ENCODE peak calls at places on chromosomes 12 and 14, in seven cellular contexts. C, G, U, S, Q, K and O are unnamed samples.

GRCh38 chr12:51056242-51056641 is 8.1 kb downstream of the LETMD1 start:
- DNase-seq in U (no peak), Q (peak), G (no peak), C (no peak), K (peak), S (no peak), O (no peak)

GRCh38 chr12:4153343-4153892 is 120.1 kb upstream of the CCND2 start:
- DNase-seq in C (no peak), G (peak), U (no peak), S (no peak), Q (no peak), K (peak), O (no peak)

GRCh38 chr14:74695406-74695805 is 17.5 kb downstream of the AREL1 start:
- DNase-seq in K (no peak), C (no peak), S (no peak), G (no peak), U (no peak), Q (no peak), O (no peak)

GRCh38 chr12:93908846-93909592 is 231.8 kb downstream of the CRADD start:
- DNase-seq in Q (no peak), C (no peak), U (no peak), K (peak), G (no peak), S (no peak), O (no peak)

GRCh38 chr14:29454026-29454693 is 473.5 kb downstream of the PRKD1 start:
- DNase-seq in C (no peak), U (no peak), K (no peak), S (peak), Q (peak), G (no peak), O (no peak)

GRCh38 chr12:103745962-103746361 is 95.1 kb downstream of the NT5DC3 start:
- DNase-seq in Q (no peak), G (peak), C (no peak), U (no peak), K (no peak), S (no peak), O (peak)

GRCh38 chr12:100404769-100405407 is 48.0 kb downstream of the SLC17A8 start:
- DNase-seq in C (peak), S (peak), G (peak), Q (peak), K (peak), U (peak), O (peak)

GRCh38 chr12:65313704-65314317 is 35.3 kb downstream of the MSRB3 start:
- DNase-seq in Q (peak), U (no peak), G (peak), S (no peak), C (peak), K (no peak), O (no peak)

GRCh38 chr12:56836800-56837663 is 73.9 kb downstream of the HSD17B6 start:
- DNase-seq in U (no peak), C (peak), G (no peak), K (peak), Q (peak), S (no peak), O (no peak)

GRCh38 chr12:40192704-40193255 is 32.0 kb upstream of the LRRK2 start:
- DNase-seq in U (no peak), S (no peak), K (no peak), G (no peak), C (no peak), Q (no peak), O (no peak)

GRCh38 chr14:28765169-28765906 is 1.2 kb upstream of the FOXG1 start:
- DNase-seq in S (no peak), U (no peak), Q (no peak), C (no peak), G (peak), K (no peak), O (no peak)

GRCh38 chr14:72616294-72616693 is 277.6 kb downstream of the DPF3 start:
- DNase-seq in Q (peak), S (no peak), G (no peak), C (peak), U (no peak), K (no peak), O (no peak)

GRCh38 chr12:119068129-119068856 is 87.0 kb downstream of the SRRM4 start:
- DNase-seq in S (no peak), G (no peak), Q (no peak), U (no peak), K (no peak), C (no peak), O (no peak)

GRCh38 chr12:55702861-55703260 is 4.8 kb downstream of the ITGA7 start:
- DNase-seq in S (no peak), C (no peak), G (no peak), U (no peak), K (no peak), Q (no peak), O (no peak)
- H3K4ac ChIP-seq in S (no peak), C (no peak), G (no peak), U (no peak), K (no peak), Q (no peak), O (no peak)

DNA sequence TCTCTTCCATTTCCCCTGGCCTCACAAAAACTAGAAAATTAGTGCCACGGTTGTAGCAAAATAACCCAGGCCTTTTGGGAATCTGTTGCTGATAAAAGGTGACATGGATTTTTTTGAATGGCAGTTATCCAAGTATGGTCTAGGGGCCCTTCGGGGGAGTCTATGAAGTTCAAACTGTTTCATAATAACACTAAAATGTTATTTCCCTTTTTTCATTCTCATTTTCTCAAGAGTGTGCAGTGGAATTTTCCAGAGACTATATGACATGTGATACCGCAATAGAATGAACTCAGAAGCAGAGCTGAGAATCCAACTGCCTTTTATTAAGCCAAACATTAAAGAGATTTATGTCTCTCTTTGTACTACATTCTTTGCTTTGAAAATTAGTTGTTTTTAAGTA is 26.9 kb downstream of the GSTZ1 start:
- DNase-seq in S (no peak), Q (no peak), K (no peak), C (no peak), U (no peak), G (no peak), O (no peak)
- H3K4ac ChIP-seq in S (no peak), Q (no peak), K (no peak), C (no peak), U (no peak), G (no peak), O (no peak)

GRCh38 chr12:9133243-9133938 is 17.7 kb upstream of the A2M start:
- DNase-seq in C (no peak), U (no peak), K (no peak), S (no peak), G (no peak), Q (no peak), O (no peak)

GRCh38 chr12:9135903-9136310 is 20.2 kb upstream of the A2M start:
- DNase-seq in C (no peak), K (no peak), Q (no peak), S (no peak), U (no peak), G (no peak), O (no peak)

GRCh38 chr12:9134981-9135628 is 19.4 kb upstream of the A2M start:
- DNase-seq in K (no peak), S (no peak), C (no peak), G (peak), Q (peak), U (no peak), O (no peak)

GRCh38 chr12:9130244-9130643 is 14.5 kb upstream of the A2M start:
- DNase-seq in Q (no peak), K (no peak), S (no peak), G (no peak), U (no peak), C (no peak), O (no peak)

GRCh38 chr12:9132008-9132535 is 16.4 kb upstream of the A2M start:
- DNase-seq in C (peak), S (no peak), K (peak), G (no peak), U (no peak), Q (no peak), O (no peak)
- H3K4ac ChIP-seq in C (no peak), S (no peak), K (no peak), G (no peak), U (no peak), Q (no peak), O (no peak)

DNA sequence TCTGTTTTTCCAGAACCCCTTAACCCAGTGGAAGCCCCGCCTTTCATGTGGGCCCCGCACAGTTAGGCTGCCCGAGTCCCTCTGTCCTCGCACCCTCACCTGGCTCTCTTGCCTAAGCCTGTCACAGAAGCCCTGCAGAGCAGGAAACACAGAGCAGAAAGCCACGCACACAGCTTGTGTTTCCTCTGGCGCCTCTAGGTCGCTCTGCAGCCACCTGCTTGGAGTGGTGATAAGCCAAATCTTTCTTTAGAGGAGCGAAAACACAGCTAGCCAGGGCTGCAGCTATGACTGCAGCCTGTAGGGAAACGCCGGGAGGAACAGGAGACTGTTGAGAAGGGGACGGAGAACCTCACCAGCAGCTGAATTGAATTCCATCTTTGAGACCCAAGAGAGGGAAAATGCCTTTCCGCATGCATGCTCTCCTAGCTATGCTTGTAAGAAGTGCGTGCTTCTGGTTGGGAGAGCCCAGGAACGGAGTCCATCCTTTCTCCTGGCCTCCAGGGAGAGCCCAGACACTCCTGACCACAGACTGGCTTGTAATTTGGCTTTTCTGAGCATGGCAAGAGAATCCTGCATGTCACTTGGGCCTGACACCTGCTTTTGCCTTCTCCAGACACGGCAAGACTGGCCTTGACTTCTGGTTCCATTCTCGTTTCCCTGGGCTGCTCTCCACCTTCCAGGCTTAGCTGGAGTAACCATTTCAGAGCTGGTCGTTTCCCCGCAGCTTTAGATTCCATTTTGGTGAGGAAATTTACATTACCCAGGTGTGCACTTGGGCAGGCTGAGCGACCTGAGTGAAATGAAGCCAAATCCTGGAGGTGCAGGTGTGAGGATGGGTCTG is 301.6 kb downstream of the CACNA1C start:
- DNase-seq in S (peak), C (no peak), Q (no peak), G (peak), K (no peak), U (no peak), O (no peak)
- H3K4ac ChIP-seq in S (no peak), C (no peak), Q (no peak), G (no peak), K (no peak), U (no peak), O (no peak)

GRCh38 chr12:11564984-11565651 is 84.4 kb upstream of the ETV6 start:
- DNase-seq in G (no peak), C (no peak), K (no peak), Q (no peak), S (no peak), U (no peak), O (no peak)
- H3K4ac ChIP-seq in G (no peak), C (no peak), K (no peak), Q (no peak), S (no peak), U (no peak), O (no peak)